ENCODE peak calls at places on chromosome 19, in seven cellular contexts. O, L, E, A, C, T and U are unnamed samples.

GRCh38 chr19:4373601-4374441 is 26.5 kb downstream of the SH3GL1 start:
- DNase-seq in O (peak; percentile 74), E (peak; percentile 65), T (peak; percentile 62), A (no peak), L (peak; percentile 84), C (no peak), U (no peak)

GRCh38 chr19:35959040-35959967 is 23.1 kb downstream of the LRFN3 start:
- DNase-seq in A (peak; percentile 85), T (peak; percentile 35), O (peak; percentile 68), L (peak; percentile 74), C (no peak), E (peak; percentile 49), U (peak; percentile 75)

GRCh38 chr19:13621413-13621812 is 115.1 kb upstream of the CACNA1A start:
- DNase-seq in L (no peak), E (no peak), A (no peak), T (no peak), C (peak; percentile 89), O (peak; percentile 99), U (no peak)

GRCh38 chr19:13102666-13103584 is at the start of gene LYL1:
- DNase-seq in A (peak; percentile 91), O (no peak), E (peak; percentile 91), L (peak; percentile 98), C (peak; percentile 89), T (peak; percentile 78), U (no peak)

GRCh38 chr19:4474504-4475136 is 2.5 kb downstream of the HDGFL2 start:
- DNase-seq in L (peak; percentile 65), E (no peak), O (peak; percentile 66), A (no peak), T (no peak), C (peak; percentile 94), U (no peak)

GRCh38 chr19:3801412-3802096 is 15.4 kb upstream of the MATK start:
- DNase-seq in L (peak; percentile 77), E (peak; percentile 43), O (peak; percentile 45), C (peak; percentile 69), A (peak; percentile 77), T (no peak), U (peak; percentile 37)

GRCh38 chr19:49920624-49921363 is 8.2 kb upstream of the ATF5 start:
- DNase-seq in O (no peak), T (no peak), C (no peak), L (peak; percentile 25), E (no peak), A (no peak), U (no peak)

GRCh38 chr19:37519890-37520289 is 13.2 kb downstream of the ZNF793 start:
- DNase-seq in C (peak; percentile 14), L (no peak), O (no peak), A (no peak), E (no peak), T (no peak), U (no peak)

GRCh38 chr19:10339380-10339960 is at the start of gene ICAM3:
- DNase-seq in C (no peak), T (no peak), L (peak; percentile 63), O (no peak), A (peak; percentile 81), E (no peak), U (peak; percentile 24)

GRCh38 chr19:5445667-5446066 is 9.6 kb upstream of the ZNRF4 start:
- DNase-seq in A (no peak), C (no peak), O (peak; percentile 60), L (no peak), E (no peak), T (no peak), U (no peak)

GRCh38 chr19:4015705-4016402 is 8.3 kb downstream of the PIAS4 start:
- DNase-seq in E (no peak), C (no peak), L (no peak), T (peak; percentile 63), O (no peak), A (no peak), U (no peak)

DNA sequence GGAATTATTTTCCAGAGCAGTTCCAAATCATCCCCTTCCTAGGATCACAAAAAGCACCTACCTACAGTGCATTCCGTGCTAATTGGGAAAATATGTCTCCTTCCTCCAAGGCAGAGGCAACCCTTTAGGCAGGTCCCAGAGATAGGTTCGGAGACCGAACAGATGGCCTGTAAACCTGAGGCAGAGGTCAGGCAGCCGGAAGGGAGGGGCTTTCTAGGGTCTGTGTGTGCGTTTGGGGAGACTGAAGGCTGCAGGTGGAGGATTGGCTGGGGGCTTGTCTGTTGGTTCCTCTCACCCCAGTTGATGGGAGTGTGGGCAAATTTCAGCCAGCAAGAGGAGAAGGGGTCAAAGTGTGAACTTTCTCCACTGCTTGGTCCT is 7.1 kb downstream of the KCNN4 start:
- DNase-seq in L (no peak), E (no peak), C (no peak), O (no peak), A (no peak), T (no peak), U (no peak)
- H3K4me1 ChIP-seq in L (no peaks in the 10 kb centered on the region), E (peaks cover 9% of the 10 kb centered on the region), C (no peaks in the 10 kb centered on the region), O (peaks cover 8% of the 10 kb centered on the region), A (peaks cover 9% of the 10 kb centered on the region), T (no peaks in the 10 kb centered on the region), U (peaks cover 27% of the 10 kb centered on the region)

DNA sequence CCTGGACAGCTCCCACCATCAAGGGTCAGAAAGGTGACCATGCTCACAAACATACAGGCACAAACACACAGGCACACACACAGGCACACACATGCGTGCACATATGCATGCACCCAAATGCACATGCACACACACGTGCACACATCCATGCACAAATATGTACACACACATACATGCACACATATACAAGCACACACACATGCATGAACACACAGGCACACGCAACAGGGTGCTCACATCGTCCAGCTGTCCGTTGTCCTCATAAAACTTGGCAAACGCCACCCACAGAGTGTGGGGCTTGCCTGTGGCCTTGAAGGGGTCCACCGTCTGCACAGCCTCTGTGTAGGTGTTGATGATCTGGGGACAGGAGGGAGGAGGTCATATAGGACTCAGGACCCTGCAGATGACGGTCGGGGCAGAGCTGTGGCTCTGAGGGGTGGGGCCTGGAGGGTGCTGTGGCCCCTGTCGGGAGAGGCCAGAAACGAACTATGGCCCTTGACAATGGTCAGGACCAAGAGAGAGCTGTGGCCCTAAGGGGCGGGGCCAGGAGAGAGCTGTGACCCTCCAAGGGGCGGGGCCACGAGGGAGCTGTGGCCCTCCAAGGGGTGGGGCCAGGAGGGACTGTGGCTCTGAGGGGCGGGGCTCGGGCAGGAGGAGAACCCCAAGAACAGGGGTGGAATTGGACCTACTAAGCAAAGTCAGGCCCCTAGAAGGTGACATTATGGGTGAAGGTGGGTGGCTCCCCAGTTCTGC is 6.2 kb downstream of the XAB2 start:
- DNase-seq in T (no peak), O (peak; percentile 36), C (no peak), E (no peak), A (no peak), L (no peak), U (no peak)
- H3K4me1 ChIP-seq in T (peaks cover 6% of the 10 kb centered on the region), O (peaks cover under 1% of the 10 kb centered on the region), C (no peaks in the 10 kb centered on the region), E (peaks cover 9% of the 10 kb centered on the region), A (peaks cover 2% of the 10 kb centered on the region), L (no peaks in the 10 kb centered on the region), U (peaks cover 7% of the 10 kb centered on the region)

GRCh38 chr19:16057062-16057461 is 19.2 kb upstream of the TPM4 start:
- DNase-seq in A (no peak), E (no peak), O (no peak), L (no peak), C (no peak), T (no peak), U (no peak)

GRCh38 chr19:16048583-16048982 is 27.7 kb upstream of the TPM4 start:
- DNase-seq in T (no peak), E (no peak), C (no peak), A (no peak), O (no peak), L (no peak), U (no peak)

GRCh38 chr19:16051254-16052025 is 24.9 kb upstream of the TPM4 start:
- DNase-seq in E (no peak), T (no peak), A (peak; percentile 45), L (no peak), C (no peak), O (no peak), U (peak; percentile 48)

GRCh38 chr19:16052353-16052752 is 23.9 kb upstream of the TPM4 start:
- DNase-seq in O (no peak), T (no peak), C (no peak), L (no peak), A (no peak), E (no peak), U (no peak)
- H3K4me1 ChIP-seq in O (no peaks in the 10 kb centered on the region), T (no peaks in the 10 kb centered on the region), C (no peaks in the 10 kb centered on the region), L (no peaks in the 10 kb centered on the region), A (no peaks in the 10 kb centered on the region), E (no peaks in the 10 kb centered on the region), U (no peaks in the 10 kb centered on the region)

DNA sequence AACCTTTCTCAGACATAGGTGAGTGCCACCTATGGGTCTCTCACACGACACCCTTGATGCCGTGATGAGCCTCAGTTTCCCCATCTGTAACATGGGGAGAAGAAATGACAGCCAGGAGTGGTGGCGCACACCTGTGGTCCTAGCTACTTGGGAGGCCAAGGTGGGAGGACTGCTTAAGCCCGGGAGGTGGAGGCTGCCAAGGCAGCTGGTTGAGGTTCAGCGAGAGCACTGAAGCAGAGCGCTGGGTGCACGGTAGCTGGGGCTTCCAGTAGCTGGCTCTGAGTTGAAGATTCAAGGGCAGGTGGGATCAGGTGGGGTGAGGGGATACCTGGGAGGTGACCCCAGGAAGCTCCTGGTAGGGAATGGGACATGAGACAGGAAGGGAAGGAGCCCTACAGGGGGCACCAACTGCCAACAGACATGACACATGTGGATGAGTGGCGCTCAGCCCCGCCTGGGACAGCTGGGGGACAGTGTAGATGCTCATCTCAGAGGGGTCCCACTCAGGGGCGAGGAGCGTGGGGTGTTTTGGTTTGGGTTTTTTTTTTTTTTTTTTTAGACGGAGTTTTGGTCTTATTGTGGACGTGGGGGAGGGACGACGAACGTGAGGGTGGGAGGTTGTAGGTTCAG is 6.5 kb upstream of the SSBP4 start:
- DNase-seq in C (no peak), E (no peak), A (no peak), T (no peak), L (peak; percentile 64), O (no peak), U (no peak)
- H3K4me1 ChIP-seq in C (no peaks in the 10 kb centered on the region), E (peaks cover 22% of the 10 kb centered on the region), A (peaks cover 24% of the 10 kb centered on the region), T (no peaks in the 10 kb centered on the region), L (peaks cover 4% of the 10 kb centered on the region), O (peaks cover 33% of the 10 kb centered on the region), U (peaks cover 35% of the 10 kb centered on the region)

DNA sequence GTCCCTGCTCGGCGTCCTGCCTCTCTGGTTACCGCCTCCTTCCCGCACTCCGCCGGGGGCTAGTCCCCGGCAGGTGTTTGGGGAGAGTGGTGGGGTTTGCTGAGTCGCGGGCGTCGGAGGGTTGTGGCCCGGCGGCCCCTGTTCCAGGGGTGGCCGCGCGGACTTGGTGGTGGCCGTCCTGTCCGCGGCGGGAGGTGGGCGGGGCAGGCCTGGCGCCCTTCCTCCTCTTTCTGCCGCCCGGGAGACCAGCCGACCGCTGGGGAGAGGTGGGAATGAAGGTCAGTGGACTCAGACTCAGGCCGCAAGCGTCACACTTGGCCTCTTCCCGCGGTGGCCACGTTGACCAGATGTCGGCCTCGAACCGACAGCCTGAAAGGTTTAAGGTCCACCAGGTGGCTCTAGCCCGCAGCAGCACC is 61.8 kb downstream of the ZNF723 start:
- DNase-seq in T (no peak), A (no peak), E (no peak), L (peak; percentile 47), O (no peak), C (no peak), U (no peak)
- H3K4me1 ChIP-seq in T (no peaks in the 10 kb centered on the region), A (no peaks in the 10 kb centered on the region), E (no peaks in the 10 kb centered on the region), L (no peaks in the 10 kb centered on the region), O (no peaks in the 10 kb centered on the region), C (no peaks in the 10 kb centered on the region), U (no peaks in the 10 kb centered on the region)